ENCODE peak calls at places on chromosomes 1 and 21, in eight cellular contexts. P, A, Y, D, U, H, G and S are unnamed samples.

GRCh38 chr21:40640427-40640826 is 206.5 kb downstream of the DSCAM start:
- DNase-seq in P (no peak), A (no peak), Y (no peak), D (no peak), U (no peak), H (no peak), G (no peak), S (no peak)

GRCh38 chr1:23967871-23968270 is 8.2 kb downstream of the PNRC2 start:
- DNase-seq in P (no peak), A (no peak), Y (no peak), D (no peak), U (no peak), H (no peak), G (no peak), S (no peak)

GRCh38 chr1:95086949-95087533 is 14.3 kb upstream of the ALG14 start:
- DNase-seq in P (peak), A (peak), Y (peak), D (peak), U (peak), H (peak), G (no peak), S (peak)

GRCh38 chr1:77406661-77407060 is 124.8 kb downstream of the AK5 start:
- DNase-seq in P (no peak), A (no peak), Y (peak), D (no peak), U (peak), H (no peak), G (no peak), S (no peak)

GRCh38 chr1:67137307-67137753 is 2.6 kb upstream of the C1orf141 start:
- DNase-seq in P (no peak), A (no peak), Y (no peak), D (no peak), U (no peak), H (no peak), G (no peak), S (no peak)

GRCh38 chr1:41758904-41759548 is 159.7 kb downstream of the HIVEP3 start:
- DNase-seq in P (no peak), A (peak), Y (peak), D (no peak), U (peak), H (no peak), G (no peak), S (peak)

GRCh38 chr1:61951731-61952585 is 209.7 kb downstream of the PATJ start:
- DNase-seq in P (peak), A (no peak), Y (peak), D (no peak), U (peak), H (peak), G (no peak), S (no peak)

GRCh38 chr1:201180901-201181300 is 9.7 kb upstream of the IGFN1 start:
- DNase-seq in P (no peak), A (no peak), Y (no peak), D (no peak), U (no peak), H (no peak), G (no peak), S (no peak)

GRCh38 chr1:236066828-236067386 is 2.0 kb upstream of the NID1 start:
- DNase-seq in P (peak), A (no peak), Y (no peak), D (no peak), U (no peak), H (no peak), G (no peak), S (no peak)

GRCh38 chr1:20032425-20032824 is 37.6 kb upstream of the PLA2G5 start:
- DNase-seq in P (no peak), A (no peak), Y (no peak), D (no peak), U (no peak), H (no peak), G (no peak), S (no peak)

GRCh38 chr21:45637883-45638282 is 5.6 kb upstream of the PCBP3 start:
- DNase-seq in P (no peak), A (no peak), Y (no peak), D (no peak), U (no peak), H (no peak), G (no peak), S (no peak)

GRCh38 chr1:228180271-228180987 is 14.8 kb downstream of the IBA57 start:
- DNase-seq in P (no peak), A (no peak), Y (no peak), D (no peak), U (no peak), H (peak), G (no peak), S (no peak)

GRCh38 chr1:2980073-2980791 is 41.0 kb upstream of the ACTRT2 start:
- DNase-seq in P (no peak), A (no peak), Y (no peak), D (no peak), U (no peak), H (no peak), G (no peak), S (no peak)

GRCh38 chr1:156749429-156750118 is 1.9 kb downstream of the HDGF start:
- DNase-seq in P (no peak), A (no peak), Y (no peak), D (no peak), U (no peak), H (peak), G (no peak), S (no peak)

GRCh38 chr1:21283524-21283923 is 6.7 kb downstream of the ECE1 start:
- DNase-seq in P (no peak), A (no peak), Y (no peak), D (no peak), U (no peak), H (no peak), G (no peak), S (no peak)

GRCh38 chr1:192968323-192968722 is 90.8 kb downstream of the UCHL5 start:
- DNase-seq in P (no peak), A (no peak), Y (no peak), D (no peak), U (no peak), H (no peak), G (no peak), S (no peak)

GRCh38 chr1:46798820-46799219 is at the start of gene CYP4B1:
- DNase-seq in P (no peak), A (no peak), Y (no peak), D (no peak), U (no peak), H (no peak), G (no peak), S (no peak)